ENCODE peak calls at places on chromosomes 3 and 15, in nine cellular contexts. U is NCI-H1092 treated with DMSO at 0.1 percent for 48 hours; T is stimulated activated CD4-positive, alpha-beta T cell treated with anti-CD3 and anti-CD28 coated beads, Interleukin-2, amount 100 ng/mL, for 48 hours; D is iPS-NIHi11; C is NCI-H2081; J is ureter; S is GDM1; P is activated CD4-positive, alpha-beta T cell treated with anti-CD3 and anti-CD28 coated beads for 24 hours; A is SW 1271. N is an unnamed sample.

GRCh38 chr15:77027697-77028450 is 32.9 kb downstream of the PSTPIP1 start:
- DNase-seq in U (no peak), T (no peak), D (peak; percentile 81), C (no peak), J (peak; percentile 40), S (no peak), P (no peak), A (no peak), N (no peak)

GRCh38 chr15:39747326-39747725 is 35.3 kb downstream of the FSIP1 start:
- DNase-seq in U (no peak), T (no peak), D (no peak), C (no peak), J (no peak), S (no peak), P (no peak), A (no peak), N (no peak)

GRCh38 chr3:58151637-58152036 is 59.1 kb downstream of the DNASE1L3 start:
- DNase-seq in U (no peak), T (no peak), D (no peak), C (no peak), J (no peak), S (no peak), P (no peak), A (no peak), N (no peak)

GRCh38 chr3:112561085-112561692 is 573 bp downstream of the ATG3 start:
- DNase-seq in U (peak; percentile 70), T (peak; percentile 62), D (peak; percentile 59), C (peak; percentile 48), J (peak; percentile 63), S (peak; percentile 58), P (peak; percentile 70), A (peak; percentile 81), N (peak; percentile 85)

GRCh38 chr3:192372627-192373026 is 354.7 kb downstream of the FGF12 start:
- DNase-seq in U (peak; percentile 92), T (no peak), D (no peak), C (no peak), J (no peak), S (no peak), P (no peak), A (no peak), N (no peak)

GRCh38 chr3:138118863-138119766 is 3.7 kb upstream of the DZIP1L start:
- DNase-seq in U (peak; percentile 67), T (peak; percentile 54), D (peak; percentile 81), C (peak; percentile 61), J (peak; percentile 81), S (peak; percentile 41), P (peak; percentile 52), A (peak; percentile 73), N (peak; percentile 86)

GRCh38 chr15:90592144-90592887 is 62.6 kb downstream of the CRTC3 start:
- DNase-seq in U (no peak), T (no peak), D (no peak), C (no peak), J (no peak), S (no peak), P (no peak), A (no peak), N (no peak)

GRCh38 chr3:110165344-110165743 is 828.0 kb upstream of the DPPA4 start:
- DNase-seq in U (no peak), T (no peak), D (no peak), C (no peak), J (no peak), S (no peak), P (no peak), A (no peak), N (no peak)

GRCh38 chr3:117193390-117193789 is 483.8 kb downstream of the TUSC7 start:
- DNase-seq in U (peak; percentile 6), T (no peak), D (peak; percentile 14), C (no peak), J (no peak), S (no peak), P (no peak), A (no peak), N (no peak)

GRCh38 chr3:101827211-101828174 is 21.8 kb upstream of the NFKBIZ start:
- DNase-seq in U (peak; percentile 75), T (peak; percentile 75), D (peak; percentile 33), C (peak; percentile 52), J (peak; percentile 81), S (no peak), P (peak; percentile 76), A (peak; percentile 85), N (no peak)